ENCODE peak calls at places on chromosome 19, in eight cellular contexts. Y, G, J, B, K, A, F and Q are unnamed samples.
A peak's percentile ranks its signal among the peaks of the same experiment; 100 is the strongest.

GRCh38 chr19:47402504-47402903 is 16.8 kb downstream of the MEIS3 start:
- DNase-seq in B (no peak), K (no peak), J (no peak), Y (no peak), F (no peak), A (no peak), G (no peak), Q (no peak)

GRCh38 chr19:42634409-42635232 is 39.9 kb upstream of the CEACAM8 start:
- DNase-seq in B (no peak), Y (peak; percentile 56), F (peak; percentile 49), K (no peak), G (no peak), A (no peak), J (peak; percentile 47), Q (no peak)

GRCh38 chr19:42023121-42023942 is 29.3 kb upstream of the ATP1A3 start:
- DNase-seq in J (peak; percentile 84), Y (no peak), G (no peak), B (peak; percentile 53), F (no peak), A (no peak), K (no peak), Q (no peak)

GRCh38 chr19:34319785-34320184 is 45.2 kb upstream of the GPI start:
- DNase-seq in G (no peak), F (no peak), J (no peak), K (no peak), B (peak; percentile 45), Y (no peak), A (no peak), Q (no peak)

GRCh38 chr19:55082023-55082851 is 6.6 kb downstream of the EPS8L1 start:
- DNase-seq in F (peak; percentile 82), K (no peak), A (no peak), J (peak; percentile 74), Y (peak; percentile 89), B (no peak), G (peak; percentile 64), Q (no peak)

GRCh38 chr19:55230329-55230728 is 1.8 kb upstream of the TMEM86B start:
- DNase-seq in Y (no peak), K (no peak), F (no peak), B (no peak), J (no peak), A (no peak), G (no peak), Q (no peak)

GRCh38 chr19:22052644-22053013 is 345 bp downstream of the ZNF257 start:
- DNase-seq in Y (no peak), B (peak; percentile 44), G (peak; percentile 30), F (peak; percentile 35), J (no peak), K (no peak), A (peak; percentile 12), Q (no peak)

GRCh38 chr19:8158411-8159074 is 9.2 kb upstream of the FBN3 start:
- DNase-seq in F (peak; percentile 75), A (no peak), G (peak; percentile 45), K (peak; percentile 38), J (no peak), Y (peak; percentile 71), B (peak; percentile 73), Q (no peak)

GRCh38 chr19:4053423-4054324 is 13.0 kb downstream of the ZBTB7A start:
- DNase-seq in A (no peak), Y (no peak), K (no peak), F (no peak), B (peak; percentile 67), G (no peak), J (no peak), Q (no peak)

GRCh38 chr19:873084-874019 is 13.9 kb downstream of the CFD start:
- DNase-seq in J (no peak), K (no peak), Y (peak; percentile 82), B (peak; percentile 75), F (peak; percentile 60), G (no peak), A (no peak), Q (no peak)

GRCh38 chr19:38765214-38765613 is 8.1 kb downstream of the LGALS7 start:
- DNase-seq in G (no peak), B (no peak), Y (no peak), J (no peak), K (no peak), A (no peak), F (no peak), Q (no peak)

GRCh38 chr19:38774181-38774950 is 1.0 kb upstream of the LGALS7 start:
- DNase-seq in J (no peak), Y (no peak), B (no peak), A (no peak), K (no peak), G (no peak), F (no peak), Q (no peak)

GRCh38 chr19:38766276-38767047 is 6.9 kb downstream of the LGALS7 start:
- DNase-seq in F (no peak), G (no peak), J (no peak), B (no peak), A (no peak), K (no peak), Y (no peak), Q (no peak)

GRCh38 chr19:38773469-38774177 is at the start of gene LGALS7:
- DNase-seq in B (no peak), K (no peak), A (no peak), F (no peak), Y (no peak), J (no peak), G (no peak), Q (no peak)

DNA sequence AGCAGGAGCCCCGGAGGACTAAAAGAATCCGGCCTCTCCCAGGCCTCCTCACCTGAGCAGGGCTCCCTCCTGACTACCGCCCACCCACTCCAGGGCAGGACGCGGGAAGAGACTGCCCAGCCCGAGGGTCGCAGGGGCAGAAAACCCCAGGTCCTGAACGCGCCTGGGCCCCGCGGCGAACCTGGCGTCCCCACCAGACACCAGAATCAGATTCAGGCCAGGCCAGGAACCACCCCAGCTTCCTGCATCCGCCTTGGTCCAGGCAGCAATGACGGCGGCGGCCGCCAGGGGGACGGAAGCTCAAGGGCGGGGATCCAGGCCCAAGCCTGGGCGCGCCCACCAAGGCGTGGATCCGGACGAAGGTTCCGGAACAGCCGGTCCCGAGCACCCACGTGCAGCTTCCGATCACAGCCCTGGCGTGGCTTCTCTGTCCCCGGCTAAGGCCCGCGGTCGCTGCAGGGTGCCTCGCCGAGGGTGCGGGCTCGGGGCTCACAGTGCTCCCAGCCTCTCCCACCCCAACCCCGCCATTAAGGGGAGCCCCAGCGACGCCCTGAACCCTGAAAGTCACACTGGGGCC is 3.6 kb downstream of the LGALS7 start:
- DNase-seq in J (peak; percentile 93), B (peak; percentile 98), F (peak; percentile 92), Y (no peak), A (peak; percentile 84), K (peak; percentile 92), G (peak; percentile 93), Q (peak; percentile 84)
- TF ChIP-seq POLR2A in J (no peak), B (no peak), F (no peak), Y (no peak), A (peak; percentile 41), K (no peak), G (no peak), Q (no peak)

DNA sequence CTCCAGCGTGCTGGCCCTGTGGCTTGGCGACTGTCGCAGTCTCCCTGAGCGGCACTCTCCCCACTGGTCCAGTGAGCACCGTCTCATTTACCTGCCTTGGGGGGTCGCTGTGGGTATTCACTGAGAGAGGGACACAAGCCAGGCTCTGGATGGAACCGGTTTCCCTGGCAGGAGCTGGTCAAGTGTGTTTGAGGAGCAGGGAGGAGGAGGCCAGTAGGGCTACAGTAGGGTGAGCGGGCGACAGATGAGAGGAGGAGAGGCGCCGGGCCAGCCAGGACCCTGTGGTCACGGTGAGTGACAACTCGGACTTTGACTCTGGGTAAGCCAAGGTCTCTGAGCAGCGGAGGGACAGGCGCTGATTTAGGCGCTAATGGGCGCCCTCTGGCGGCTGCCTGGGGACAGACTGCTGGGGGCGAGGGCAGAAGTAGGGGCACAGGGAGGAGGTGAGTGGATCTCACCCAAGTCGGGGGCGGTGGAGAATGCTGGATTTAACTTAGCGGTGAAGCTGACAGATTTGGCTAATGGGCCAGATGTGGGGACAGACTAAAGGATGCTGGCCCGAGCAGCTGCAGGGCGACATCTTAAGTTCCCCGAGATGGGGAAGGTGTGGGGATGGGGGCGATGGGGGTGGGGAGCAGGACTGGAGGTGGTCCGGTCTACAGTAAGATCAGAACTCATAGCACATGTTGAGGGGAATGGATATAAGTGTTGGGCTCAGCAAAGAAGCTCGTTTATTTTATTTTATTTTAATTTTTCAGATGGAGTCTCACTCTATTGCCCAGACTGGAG is 4.7 kb upstream of the PRMT1 start:
- DNase-seq in K (no peak), G (peak; percentile 84), Y (peak; percentile 82), F (peak; percentile 80), J (peak; percentile 95), B (peak; percentile 90), A (peak; percentile 73), Q (no peak)
- TF ChIP-seq POLR2A in K (no peak), G (no peak), Y (no peak), F (no peak), J (no peak), B (peak; percentile 28), A (no peak), Q (no peak)

GRCh38 chr19:12782424-12783225 is 7.3 kb upstream of the HOOK2 start:
- DNase-seq in J (peak; percentile 75), G (peak; percentile 94), K (peak; percentile 80), B (peak; percentile 94), A (peak; percentile 90), Y (no peak), F (peak; percentile 91), Q (peak; percentile 80)
- TF ChIP-seq POLR2A in J (no peak), G (no peak), K (no peak), B (peak; percentile 47), A (peak; percentile 18), Y (peak; percentile 48), F (no peak), Q (no peak)

DNA sequence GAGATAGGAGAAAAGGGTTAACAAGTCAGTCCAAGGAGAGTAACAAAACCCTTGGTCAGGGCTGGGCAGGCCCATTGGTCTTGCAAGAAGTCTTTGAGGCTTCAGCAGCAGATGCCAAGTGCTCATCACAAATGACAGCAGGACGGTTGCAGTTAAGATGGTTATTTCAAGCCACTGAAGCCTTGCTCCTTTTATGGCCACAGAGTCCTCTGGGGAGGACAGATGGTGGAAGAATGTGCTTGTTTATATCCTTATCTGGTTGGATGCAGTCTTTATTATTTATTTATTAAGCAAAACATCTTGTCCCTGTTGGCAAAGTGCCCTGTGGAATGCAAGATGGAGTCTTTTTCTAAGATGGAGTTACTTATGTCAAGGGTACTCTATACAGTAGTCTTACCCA is 19.2 kb upstream of the ZNF331 start:
- DNase-seq in J (no peak), B (no peak), K (no peak), G (no peak), A (no peak), F (peak; percentile 72), Y (no peak), Q (no peak)
- TF ChIP-seq POLR2A in J (no peak), B (no peak), K (no peak), G (no peak), A (no peak), F (no peak), Y (no peak), Q (no peak)